ENCODE peak calls at places on chromosomes 2 and 18, in six cellular contexts. Z is pancreas, D is tibial artery, T is left ventricle myocardium inferior, Q is body of pancreas, B is vagina. Y is an unnamed sample. For H3K9me3 and H3K4me1, the result is how much of the 10 kb centered on the place peaks cover.

GRCh38 chr2:46363535-46364170 is 66.4 kb downstream of the EPAS1 start:
- DNase-seq in Z (no peak), D (no peak), T (no peak), Q (no peak), B (no peak), Y (no peak)

GRCh38 chr2:9752441-9753275 is 90.6 kb upstream of the TAF1B start:
- DNase-seq in Z (no peak), D (no peak), T (no peak), Q (no peak), B (no peak), Y (no peak)

GRCh38 chr2:125684932-125685331 is 971.0 kb upstream of the GYPC start:
- DNase-seq in Z (no peak), D (no peak), T (no peak), Q (no peak), B (no peak), Y (no peak)

GRCh38 chr2:40105593-40105992 is 326.5 kb upstream of the THUMPD2 start:
- DNase-seq in Z (no peak), D (no peak), T (no peak), Q (no peak), B (no peak), Y (no peak)

GRCh38 chr2:224101820-224102630 is 62.9 kb upstream of the SERPINE2 start:
- DNase-seq in Z (no peak), D (no peak), T (no peak), Q (no peak), B (no peak), Y (no peak)

GRCh38 chr2:74205586-74205985 is 7.2 kb downstream of the MTHFD2 start:
- DNase-seq in Z (no peak), D (no peak), T (no peak), Q (peak), B (no peak), Y (no peak)

GRCh38 chr2:61948661-61949457 is 43.4 kb downstream of the COMMD1 start:
- DNase-seq in Z (no peak), D (no peak), T (no peak), Q (no peak), B (no peak), Y (no peak)

GRCh38 chr2:46878886-46879285 is 36.7 kb downstream of the MCFD2 start:
- DNase-seq in Z (no peak), D (peak), T (peak), Q (no peak), B (no peak), Y (no peak)

GRCh38 chr2:164839914-164840457 is 1.6 kb downstream of the COBLL1 start:
- DNase-seq in Z (no peak), D (no peak), T (no peak), Q (peak), B (no peak), Y (no peak)

GRCh38 chr2:42117923-42118758 is 51.0 kb upstream of the EML4 start:
- DNase-seq in Z (no peak), D (no peak), T (no peak), Q (no peak), B (no peak), Y (no peak)

GRCh38 chr2:168727904-168728470 is 74.5 kb upstream of the NOSTRIN start:
- DNase-seq in Z (no peak), D (no peak), T (no peak), Q (no peak), B (no peak), Y (no peak)

GRCh38 chr18:9348766-9349165 is 14.2 kb downstream of the TWSG1 start:
- DNase-seq in Z (no peak), D (no peak), T (no peak), Q (no peak), B (no peak), Y (no peak)

GRCh38 chr2:160715428-160715827 is 221.8 kb upstream of the RBMS1 start:
- DNase-seq in Z (no peak), D (no peak), T (no peak), Q (no peak), B (no peak), Y (no peak)

GRCh38 chr2:43519711-43520221 is 76.1 kb downstream of the THADA start:
- DNase-seq in Z (no peak), D (no peak), T (no peak), Q (no peak), B (no peak), Y (no peak)

GRCh38 chr2:67008114-67008513 is 389.0 kb upstream of the ETAA1 start:
- DNase-seq in Z (no peak), D (no peak), T (no peak), Q (no peak), B (no peak), Y (no peak)
- H3K9me3 ChIP-seq in Z (under half), D (under half), T (under half), Q (under half), B (under half), Y (under half)

GRCh38 chr18:51137891-51138290 is 59.6 kb downstream of the MEX3C start:
- DNase-seq in Z (no peak), D (no peak), T (no peak), Q (no peak), B (no peak), Y (no peak)

GRCh38 chr18:51135361-51135760 is 62.1 kb downstream of the MEX3C start:
- DNase-seq in Z (no peak), D (no peak), T (no peak), Q (no peak), B (no peak), Y (no peak)

GRCh38 chr18:51137051-51137729 is 60.3 kb downstream of the MEX3C start:
- DNase-seq in Z (no peak), D (no peak), T (no peak), Q (no peak), B (no peak), Y (no peak)

GRCh38 chr18:51134721-51135120 is 62.8 kb downstream of the MEX3C start:
- DNase-seq in Z (no peak), D (no peak), T (no peak), Q (no peak), B (no peak), Y (no peak)

GRCh38 chr18:51135795-51136194 is 61.7 kb downstream of the MEX3C start:
- DNase-seq in Z (no peak), D (no peak), T (no peak), Q (no peak), B (no peak), Y (no peak)
- TF ChIP-seq CTCF in Z (no peak), D (no peak), T (peak), Q (no peak), B (no peak), Y (peak)

GRCh38 chr2:70123829-70124117 is 36.5 kb downstream of the PCBP1 start:
- DNase-seq in Z (no peak), D (no peak), T (no peak), Q (no peak), B (no peak), Y (no peak)
- H3K4me1 ChIP-seq in Z (under half), D (under half), T (under half), Q (under half), B (under half), Y (under half)

DNA sequence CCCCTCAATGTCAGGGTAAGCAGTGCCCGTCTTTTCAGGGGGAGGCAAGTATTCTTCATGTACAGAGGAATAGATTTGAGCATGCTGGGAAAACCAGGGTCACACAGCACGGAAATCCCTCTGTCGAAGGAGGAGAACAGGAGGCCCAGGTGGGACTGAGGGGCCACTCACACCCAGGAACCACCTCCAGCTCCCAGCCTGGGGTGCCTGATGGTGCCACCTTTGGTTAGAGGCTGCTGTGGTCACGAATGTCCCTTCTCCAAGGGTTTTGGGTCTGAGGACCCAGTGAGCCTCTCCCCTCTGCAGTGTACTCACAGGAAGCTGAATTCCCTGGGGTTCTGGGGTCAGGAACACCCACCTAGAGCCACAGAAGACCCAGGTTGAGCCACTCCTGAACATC is 197.3 kb downstream of the ANKRD30B start:
- DNase-seq in Z (no peak), D (no peak), T (no peak), Q (no peak), B (peak), Y (no peak)
- H3K9me3 ChIP-seq in Z (under half), D (under half), T (under half), Q (under half), B (under half), Y (under half)

Y was measured in DND-41.